ENCODE peak calls at places on chromosomes 3 and 15, in seven cellular contexts. L is NAMALWA, R is occipital lobe, P is fibroblast of the aortic adventitia, O is NCI-H1092 treated with DMSO at 0.1 percent for 48 hours, S is iPS DF 19.7, B is HEK293T. Y is an unnamed sample.

GRCh38 chr15:42413914-42414313 is 54.6 kb downstream of the CAPN3 start:
- DNase-seq in L (no peak), R (no peak), P (no peak), O (no peak), S (no peak), B (no peak), Y (no peak)

GRCh38 chr15:72117448-72117697 is 577 bp downstream of the MYO9A start:
- DNase-seq in L (peak; percentile 85), R (peak; percentile 51), P (peak; percentile 72), O (no peak), S (peak; percentile 3), B (peak; percentile 61), Y (no peak)

GRCh38 chr15:45164914-45165313 is 22.9 kb downstream of the SHF start:
- DNase-seq in L (no peak), R (no peak), P (no peak), O (no peak), S (no peak), B (no peak), Y (no peak)

GRCh38 chr15:22884344-22884743 is 45.9 kb downstream of the NIPA2 start:
- DNase-seq in L (peak; percentile 52), R (no peak), P (no peak), O (no peak), S (no peak), B (no peak), Y (no peak)

GRCh38 chr3:194103475-194103874 is 32.5 kb upstream of the HES1 start:
- DNase-seq in L (peak; percentile 65), R (no peak), P (no peak), O (no peak), S (no peak), B (no peak), Y (no peak)

GRCh38 chr3:61381745-61382392 is 130.6 kb upstream of the FHIT start:
- DNase-seq in L (peak; percentile 60), R (no peak), P (peak; percentile 21), O (peak; percentile 9), S (peak; percentile 3), B (peak; percentile 60), Y (peak; percentile 59)

GRCh38 chr15:25797511-25798206 is 65.5 kb downstream of the ATP10A start:
- DNase-seq in L (no peak), R (no peak), P (peak; percentile 32), O (no peak), S (no peak), B (no peak), Y (no peak)

GRCh38 chr3:49759226-49759625 is 27.1 kb downstream of the IP6K1 start:
- DNase-seq in L (no peak), R (no peak), P (peak; percentile 7), O (no peak), S (no peak), B (no peak), Y (no peak)

GRCh38 chr3:106485802-106486201 is 617.0 kb upstream of the CBLB start:
- DNase-seq in L (no peak), R (no peak), P (no peak), O (peak; percentile 72), S (no peak), B (no peak), Y (no peak)

GRCh38 chr3:118412503-118412902 is 622.1 kb downstream of the IGSF11 start:
- DNase-seq in L (no peak), R (no peak), P (no peak), O (no peak), S (no peak), B (no peak), Y (no peak)